ENCODE peak calls at places on chromosomes 2 and 18, in seven cellular contexts. One of them, this sample, is unnamed.

GRCh38 chr2:182622231-182622630 is 93.8 kb upstream of the DNAJC10 start:
- DNase-seq in GM12891: no peak
- DNase-seq in GM12878: no peak
- DNase-seq in H1: no peak
- DNase-seq in K562: no peak
- DNase-seq in SK-N-SH: no peak
- DNase-seq in HepG2: no peak
- DNase-seq in this sample: no peak

GRCh38 chr18:72541871-72542690 is 2.1 kb downstream of the CBLN2 start:
- DNase-seq in GM12891: no peak
- DNase-seq in GM12878: no peak
- DNase-seq in H1: no peak
- DNase-seq in K562: no peak
- DNase-seq in SK-N-SH: peak; percentile 79
- DNase-seq in HepG2: no peak
- DNase-seq in this sample: peak; percentile 9

GRCh38 chr18:41906528-41907256 is 48.3 kb upstream of the PIK3C3 start:
- DNase-seq in GM12891: peak; percentile 32
- DNase-seq in GM12878: peak; percentile 33
- DNase-seq in H1: no peak
- DNase-seq in K562: peak; percentile 53
- DNase-seq in SK-N-SH: peak; percentile 51
- DNase-seq in HepG2: peak; percentile 13
- DNase-seq in this sample: peak; percentile 11

GRCh38 chr2:190277234-190278112 is 42.2 kb downstream of the HIBCH start:
- DNase-seq in GM12891: no peak
- DNase-seq in GM12878: no peak
- DNase-seq in H1: no peak
- DNase-seq in K562: peak; percentile 26
- DNase-seq in SK-N-SH: peak; percentile 6
- DNase-seq in HepG2: peak; percentile 32
- DNase-seq in this sample: no peak

GRCh38 chr2:100243671-100244030 is 78.7 kb downstream of the LONRF2 start:
- DNase-seq in GM12891: no peak
- DNase-seq in GM12878: no peak
- DNase-seq in H1: no peak
- DNase-seq in K562: no peak
- DNase-seq in SK-N-SH: no peak
- DNase-seq in HepG2: no peak
- DNase-seq in this sample: no peak

GRCh38 chr2:74911061-74911460 is 47.4 kb upstream of the POLE4 start:
- DNase-seq in GM12891: no peak
- DNase-seq in GM12878: no peak
- DNase-seq in H1: no peak
- DNase-seq in K562: no peak
- DNase-seq in SK-N-SH: no peak
- DNase-seq in HepG2: no peak
- DNase-seq in this sample: no peak

GRCh38 chr2:157596992-157597681 is 31.5 kb downstream of the ACVR1C start:
- DNase-seq in GM12891: peak; percentile 31
- DNase-seq in GM12878: no peak
- DNase-seq in H1: peak; percentile 21
- DNase-seq in K562: no peak
- DNase-seq in SK-N-SH: peak; percentile 57
- DNase-seq in HepG2: no peak
- DNase-seq in this sample: peak; percentile 33

GRCh38 chr2:203122317-203122998 is 107.8 kb downstream of the NBEAL1 start:
- DNase-seq in GM12891: no peak
- DNase-seq in GM12878: no peak
- DNase-seq in H1: no peak
- DNase-seq in K562: no peak
- DNase-seq in SK-N-SH: peak; percentile 9
- DNase-seq in HepG2: peak; percentile 34
- DNase-seq in this sample: no peak

GRCh38 chr2:152407806-152408205 is 72.8 kb downstream of the FMNL2 start:
- DNase-seq in GM12891: no peak
- DNase-seq in GM12878: no peak
- DNase-seq in H1: no peak
- DNase-seq in K562: no peak
- DNase-seq in SK-N-SH: no peak
- DNase-seq in HepG2: no peak
- DNase-seq in this sample: no peak

GRCh38 chr18:59005266-59005665 is 134.4 kb upstream of the SEC11C start:
- DNase-seq in GM12891: no peak
- DNase-seq in GM12878: no peak
- DNase-seq in H1: peak; percentile 33
- DNase-seq in K562: no peak
- DNase-seq in SK-N-SH: no peak
- DNase-seq in HepG2: no peak
- DNase-seq in this sample: no peak

GRCh38 chr2:85801871-85802270 is 48.1 kb downstream of the ATOH8 start:
- DNase-seq in GM12891: no peak
- DNase-seq in GM12878: no peak
- DNase-seq in H1: no peak
- DNase-seq in K562: no peak
- DNase-seq in SK-N-SH: no peak
- DNase-seq in HepG2: no peak
- DNase-seq in this sample: no peak

GRCh38 chr18:63216911-63217311 is 102.7 kb downstream of the BCL2 start:
- DNase-seq in GM12891: no peak
- DNase-seq in GM12878: no peak
- DNase-seq in H1: no peak
- DNase-seq in K562: no peak
- DNase-seq in SK-N-SH: no peak
- DNase-seq in HepG2: no peak
- DNase-seq in this sample: no peak

GRCh38 chr2:20052229-20052871 is 922 bp upstream of the LAPTM4A start:
- DNase-seq in GM12891: no peak
- DNase-seq in GM12878: no peak
- DNase-seq in H1: no peak
- DNase-seq in K562: no peak
- DNase-seq in SK-N-SH: no peak
- DNase-seq in HepG2: peak; percentile 66
- DNase-seq in this sample: no peak

GRCh38 chr2:10654069-10654468 is 35.7 kb downstream of the NOL10 start:
- DNase-seq in GM12891: no peak
- DNase-seq in GM12878: no peak
- DNase-seq in H1: no peak
- DNase-seq in K562: no peak
- DNase-seq in SK-N-SH: no peak
- DNase-seq in HepG2: no peak
- DNase-seq in this sample: no peak

GRCh38 chr18:75638223-75638596 is 210.7 kb upstream of the SMIM21 start:
- DNase-seq in GM12891: no peak
- DNase-seq in GM12878: no peak
- DNase-seq in H1: no peak
- DNase-seq in K562: no peak
- DNase-seq in SK-N-SH: no peak
- DNase-seq in HepG2: no peak
- DNase-seq in this sample: no peak

GRCh38 chr2:174545240-174545639 is 52.4 kb downstream of the WIPF1 start:
- DNase-seq in GM12891: no peak
- DNase-seq in GM12878: no peak
- DNase-seq in H1: no peak
- DNase-seq in K562: no peak
- DNase-seq in SK-N-SH: no peak
- DNase-seq in HepG2: no peak
- DNase-seq in this sample: no peak

GRCh38 chr2:174544802-174545201 is 52.8 kb downstream of the WIPF1 start:
- DNase-seq in GM12891: no peak
- DNase-seq in GM12878: no peak
- DNase-seq in H1: no peak
- DNase-seq in K562: no peak
- DNase-seq in SK-N-SH: no peak
- DNase-seq in HepG2: no peak
- DNase-seq in this sample: no peak

GRCh38 chr2:174544156-174544555 is 53.4 kb downstream of the WIPF1 start:
- DNase-seq in GM12891: no peak
- DNase-seq in GM12878: no peak
- DNase-seq in H1: no peak
- DNase-seq in K562: no peak
- DNase-seq in SK-N-SH: no peak
- DNase-seq in HepG2: peak; percentile 24
- DNase-seq in this sample: no peak

GRCh38 chr2:174551697-174552096 is 45.9 kb downstream of the WIPF1 start:
- DNase-seq in GM12891: no peak
- DNase-seq in GM12878: no peak
- DNase-seq in H1: no peak
- DNase-seq in K562: no peak
- DNase-seq in SK-N-SH: no peak
- DNase-seq in HepG2: no peak
- DNase-seq in this sample: no peak

GRCh38 chr2:174546519-174547506 is 50.8 kb downstream of the WIPF1 start:
- DNase-seq in GM12891: no peak
- DNase-seq in GM12878: no peak
- DNase-seq in H1: peak; percentile 38
- DNase-seq in K562: peak; percentile 42
- DNase-seq in SK-N-SH: peak; percentile 47
- DNase-seq in HepG2: peak; percentile 38
- DNase-seq in this sample: no peak
- TF ChIP-seq TAF1 in GM12891: no peak
- TF ChIP-seq TAF1 in GM12878: no peak
- TF ChIP-seq TAF1 in H1: no peak
- TF ChIP-seq TAF1 in K562: peak; percentile 19
- TF ChIP-seq TAF1 in SK-N-SH: no peak
- TF ChIP-seq TAF1 in HepG2: no peak
- TF ChIP-seq TAF1 in this sample: no peak

DNA sequence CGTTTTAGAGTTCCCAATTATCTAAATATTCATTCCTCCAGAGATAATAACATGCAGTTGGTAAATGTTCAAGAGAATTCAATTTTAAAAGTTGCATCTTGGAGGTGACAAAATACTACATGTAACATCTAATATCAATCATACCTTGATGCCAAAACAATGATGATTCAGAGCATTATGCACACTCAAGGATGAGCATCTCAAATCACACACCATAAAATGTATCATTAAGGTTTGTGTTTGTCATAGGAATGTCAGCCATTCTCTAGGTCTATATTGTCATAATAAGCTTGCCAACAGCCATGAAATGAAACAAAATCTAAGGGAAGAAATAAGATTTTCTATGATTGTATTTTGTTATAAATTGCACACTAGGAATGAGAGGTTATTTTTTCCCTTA is 1667.0 kb downstream of the DPP10 start:
- DNase-seq in GM12891: no peak
- DNase-seq in GM12878: no peak
- DNase-seq in H1: no peak
- DNase-seq in K562: no peak
- DNase-seq in SK-N-SH: no peak
- DNase-seq in HepG2: no peak
- DNase-seq in this sample: no peak
- TF ChIP-seq POLR2AphosphoS5 in GM12891: no peak
- TF ChIP-seq POLR2AphosphoS5 in GM12878: no peak
- TF ChIP-seq POLR2AphosphoS5 in H1: no peak
- TF ChIP-seq POLR2AphosphoS5 in K562: no peak
- TF ChIP-seq POLR2AphosphoS5 in SK-N-SH: no peak
- TF ChIP-seq POLR2AphosphoS5 in HepG2: no peak
- TF ChIP-seq POLR2AphosphoS5 in this sample: no peak

DNA sequence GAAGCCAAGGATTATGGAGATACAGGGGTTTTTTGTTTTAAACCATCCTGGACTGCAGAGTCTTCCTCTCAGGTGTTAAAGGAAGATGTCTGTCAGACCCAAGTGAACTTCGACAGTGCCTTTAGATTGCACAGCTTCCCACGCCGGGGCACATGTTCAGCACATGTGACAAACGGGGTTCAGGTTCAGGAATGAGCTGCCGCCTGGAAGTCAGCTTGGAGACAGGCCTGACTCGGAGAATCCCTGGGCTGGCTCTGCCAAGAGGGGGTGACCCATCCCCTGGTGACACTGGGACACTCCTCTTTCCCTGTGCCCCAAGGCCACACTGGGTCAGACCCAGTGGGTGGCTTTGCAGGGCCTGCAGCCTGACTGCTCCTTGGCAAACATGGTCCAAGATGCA is 359.3 kb upstream of the SALL3 start:
- DNase-seq in GM12891: no peak
- DNase-seq in GM12878: no peak
- DNase-seq in H1: no peak
- DNase-seq in K562: no peak
- DNase-seq in SK-N-SH: no peak
- DNase-seq in HepG2: no peak
- DNase-seq in this sample: no peak
- TF ChIP-seq TAF1 in GM12891: no peak
- TF ChIP-seq TAF1 in GM12878: no peak
- TF ChIP-seq TAF1 in H1: no peak
- TF ChIP-seq TAF1 in K562: no peak
- TF ChIP-seq TAF1 in SK-N-SH: no peak
- TF ChIP-seq TAF1 in HepG2: no peak
- TF ChIP-seq TAF1 in this sample: no peak

GRCh38 chr2:217075225-217075802 is 215.4 kb upstream of the TNP1 start:
- DNase-seq in GM12891: no peak
- DNase-seq in GM12878: no peak
- DNase-seq in H1: no peak
- DNase-seq in K562: peak; percentile 25
- DNase-seq in SK-N-SH: no peak
- DNase-seq in HepG2: no peak
- DNase-seq in this sample: no peak

GRCh38 chr2:217076651-217077232 is 216.9 kb upstream of the TNP1 start:
- DNase-seq in GM12891: no peak
- DNase-seq in GM12878: no peak
- DNase-seq in H1: no peak
- DNase-seq in K562: no peak
- DNase-seq in SK-N-SH: no peak
- DNase-seq in HepG2: no peak
- DNase-seq in this sample: no peak

GRCh38 chr2:217071416-217071815 is 211.6 kb upstream of the TNP1 start:
- DNase-seq in GM12891: no peak
- DNase-seq in GM12878: no peak
- DNase-seq in H1: no peak
- DNase-seq in K562: no peak
- DNase-seq in SK-N-SH: no peak
- DNase-seq in HepG2: no peak
- DNase-seq in this sample: no peak

GRCh38 chr2:217077841-217078407 is 218.1 kb upstream of the TNP1 start:
- DNase-seq in GM12891: no peak
- DNase-seq in GM12878: no peak
- DNase-seq in H1: no peak
- DNase-seq in K562: peak; percentile 34
- DNase-seq in SK-N-SH: no peak
- DNase-seq in HepG2: no peak
- DNase-seq in this sample: no peak

DNA sequence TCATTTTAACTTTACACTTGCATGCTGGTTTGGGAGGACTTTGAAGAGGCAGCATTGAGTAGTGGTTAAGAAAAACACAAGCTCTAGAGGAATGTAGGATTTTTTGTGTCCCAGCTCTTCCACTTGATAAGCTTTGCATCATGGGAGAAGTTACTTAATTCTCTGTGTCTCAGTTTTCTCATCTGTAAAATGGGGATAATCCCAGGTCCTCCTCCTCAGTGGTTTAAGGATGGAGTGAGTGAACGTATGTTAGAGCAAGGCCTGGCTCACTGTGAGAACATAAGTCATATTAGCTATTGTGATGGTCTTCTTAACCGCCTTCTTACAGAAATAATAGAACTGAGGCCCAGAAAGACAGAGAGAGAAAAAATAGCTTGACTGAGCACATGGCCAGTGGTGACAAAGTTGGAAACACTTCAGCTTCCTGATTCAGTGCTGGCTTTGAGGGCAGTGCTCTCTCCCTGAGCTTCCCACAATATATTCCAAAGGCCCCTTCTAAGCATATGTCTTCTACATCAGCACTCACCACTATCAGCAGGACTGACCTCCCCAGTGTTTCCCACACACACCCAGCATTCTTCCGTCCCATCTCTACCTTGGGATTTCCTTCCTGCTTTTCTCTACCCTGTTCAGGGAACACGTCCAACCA is 214.8 kb upstream of the TNP1 start:
- DNase-seq in GM12891: no peak
- DNase-seq in GM12878: no peak
- DNase-seq in H1: no peak
- DNase-seq in K562: no peak
- DNase-seq in SK-N-SH: no peak
- DNase-seq in HepG2: no peak
- DNase-seq in this sample: no peak
- TF ChIP-seq POLR2AphosphoS5 in GM12891: no peak
- TF ChIP-seq POLR2AphosphoS5 in GM12878: no peak
- TF ChIP-seq POLR2AphosphoS5 in H1: no peak
- TF ChIP-seq POLR2AphosphoS5 in K562: no peak
- TF ChIP-seq POLR2AphosphoS5 in SK-N-SH: no peak
- TF ChIP-seq POLR2AphosphoS5 in HepG2: no peak
- TF ChIP-seq POLR2AphosphoS5 in this sample: no peak